ENCODE peak calls at places on chromosomes 1 and 21, in seven cellular contexts. Z is A549, V is astrocyte, T is GM12865, U is lung, M is cardiac muscle cell, B is AG09309. L is an unnamed sample.

GRCh38 chr1:11534846-11535245 is 55.9 kb downstream of the DISP3 start:
- DNase-seq in U (no peak), Z (no peak), T (no peak), V (no peak), B (no peak), M (no peak), L (no peak)

GRCh38 chr1:88730132-88730675 is 46.1 kb downstream of the PKN2 start:
- DNase-seq in M (no peak), V (no peak), Z (no peak), T (no peak), B (no peak), U (no peak), L (no peak)

GRCh38 chr1:156196445-156196844 is 2.5 kb downstream of the SLC25A44 start:
- DNase-seq in U (no peak), Z (no peak), T (no peak), B (no peak), V (no peak), M (no peak), L (no peak)

GRCh38 chr1:28392027-28392652 is 22.6 kb downstream of the PHACTR4 start:
- DNase-seq in T (no peak), Z (peak), B (peak), V (peak), U (no peak), M (peak), L (peak)

GRCh38 chr1:203367051-203367450 is 16.1 kb upstream of the FMOD start:
- DNase-seq in V (no peak), Z (no peak), B (no peak), T (no peak), U (no peak), M (no peak), L (no peak)

GRCh38 chr1:247401310-247402098 is 14.5 kb upstream of the NLRP3 start:
- DNase-seq in T (no peak), Z (no peak), M (no peak), V (no peak), U (no peak), B (no peak), L (no peak)

GRCh38 chr1:23444104-23444533 is 19.6 kb upstream of the TCEA3 start:
- DNase-seq in U (peak), Z (no peak), V (peak), B (peak), M (peak), T (no peak), L (peak)

GRCh38 chr1:238951809-238952208 is 434.6 kb upstream of the CHRM3 start:
- DNase-seq in M (peak), V (peak), T (no peak), U (no peak), B (peak), Z (no peak), L (peak)

GRCh38 chr1:231817813-231818212 is 191.2 kb downstream of the DISC1 start:
- DNase-seq in T (no peak), Z (no peak), V (peak), M (no peak), U (no peak), B (no peak), L (no peak)

GRCh38 chr1:97603776-97604175 is 317.1 kb downstream of the DPYD start:
- DNase-seq in B (peak), M (peak), T (peak), V (peak), U (no peak), Z (no peak), L (no peak)

DNA sequence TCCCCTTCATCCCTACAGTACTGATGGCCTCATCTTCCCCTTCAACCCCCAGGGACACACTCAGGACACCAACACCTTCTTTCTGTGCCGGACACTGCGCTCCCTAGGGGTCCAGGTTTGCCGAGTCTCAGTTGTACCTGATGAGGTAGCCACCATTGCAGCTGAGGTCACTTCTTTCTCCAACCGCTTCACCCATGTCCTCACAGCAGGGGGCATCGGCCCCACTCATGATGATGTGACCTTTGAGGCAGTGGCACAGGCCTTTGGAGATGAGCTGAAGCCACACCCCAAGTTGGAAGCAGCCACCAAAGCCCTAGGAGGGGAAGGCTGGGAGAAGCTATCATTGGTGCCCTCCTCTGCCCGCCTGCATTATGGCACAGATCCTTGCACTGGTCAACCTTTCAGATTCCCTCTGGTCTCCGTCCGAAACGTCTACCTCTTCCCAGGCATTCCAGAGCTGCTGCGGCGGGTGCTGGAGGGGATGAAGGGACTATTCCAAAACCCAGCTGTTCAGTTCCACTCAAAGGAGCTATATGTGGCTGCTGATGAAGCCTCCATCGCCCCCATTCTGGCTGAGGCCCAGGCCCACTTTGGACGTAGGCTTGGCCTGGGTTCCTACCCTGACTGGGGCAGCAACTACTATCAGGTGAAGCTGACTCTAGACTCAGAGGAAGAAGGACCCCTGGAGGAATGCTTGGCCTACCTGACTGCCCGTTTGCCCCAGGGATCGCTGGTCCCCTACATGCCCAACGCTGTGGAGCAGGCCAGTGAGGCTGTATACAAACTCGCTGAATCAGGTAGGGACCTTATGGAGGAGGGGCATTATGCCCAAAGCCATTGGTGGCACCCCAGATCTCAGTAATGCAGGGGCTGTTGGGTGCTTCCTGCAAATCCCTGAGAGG is 5.1 kb upstream of the LENEP start:
- DNase-seq in U (no peak), Z (no peak), B (no peak), M (no peak), V (no peak), T (no peak), L (no peak)
- TF ChIP-seq CTCF in U (no peak), Z (peak), B (no peak), M (no peak), V (no peak), T (no peak), L (no peak)

GRCh38 chr1:180615493-180616290 is 16.1 kb upstream of the XPR1 start:
- DNase-seq in T (no peak), B (no peak), M (no peak), V (no peak), Z (no peak), U (no peak), L (no peak)

GRCh38 chr1:180612591-180612990 is 19.2 kb upstream of the XPR1 start:
- DNase-seq in V (no peak), M (no peak), T (no peak), Z (no peak), B (no peak), U (no peak), L (no peak)

GRCh38 chr1:180617769-180618168 is 14.1 kb upstream of the XPR1 start:
- DNase-seq in U (no peak), Z (no peak), V (no peak), T (no peak), M (no peak), B (no peak), L (no peak)

GRCh38 chr1:180616441-180616840 is 15.4 kb upstream of the XPR1 start:
- DNase-seq in Z (no peak), T (no peak), B (no peak), V (peak), M (peak), U (no peak), L (no peak)

DNA sequence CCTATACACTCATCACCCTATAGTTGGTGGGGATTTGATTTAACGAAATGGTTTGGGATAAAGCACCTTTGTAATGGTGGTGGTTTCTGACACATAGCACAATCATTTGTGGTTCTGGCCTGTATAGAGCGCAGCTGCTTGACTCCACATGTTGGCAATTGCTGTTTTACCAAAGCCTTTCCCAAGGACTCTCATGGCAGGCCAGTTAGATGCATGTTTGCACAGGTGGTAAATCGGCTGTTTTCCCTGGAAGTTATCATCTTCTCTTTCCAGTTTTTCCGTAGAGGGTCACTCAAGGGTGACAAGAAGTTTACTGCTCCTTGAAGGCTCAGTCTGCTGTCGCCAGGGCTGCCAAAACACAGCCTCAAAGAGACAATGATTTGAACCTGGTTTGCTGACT is 17.1 kb upstream of the XPR1 start:
- DNase-seq in B (no peak), M (no peak), T (no peak), U (no peak), Z (no peak), V (peak), L (no peak)
- H3K4me3 ChIP-seq in B (no peak), M (no peak), T (no peak), U (no peak), Z (no peak), V (no peak), L (no peak)

GRCh38 chr1:177429234-177429633 is 258.5 kb downstream of the BRINP2 start:
- DNase-seq in M (no peak), Z (no peak), U (no peak), T (no peak), B (no peak), V (no peak), L (no peak)

GRCh38 chr1:177431123-177431522 is 260.4 kb downstream of the BRINP2 start:
- DNase-seq in M (no peak), Z (no peak), U (no peak), V (no peak), T (no peak), B (no peak), L (no peak)

GRCh38 chr1:177432897-177433296 is 262.1 kb downstream of the BRINP2 start:
- DNase-seq in T (no peak), Z (no peak), B (no peak), M (peak), U (no peak), V (no peak), L (peak)
- TF ChIP-seq CTCF in T (peak), Z (no peak), B (peak), M (no peak), U (no peak), V (peak), L (peak)

DNA sequence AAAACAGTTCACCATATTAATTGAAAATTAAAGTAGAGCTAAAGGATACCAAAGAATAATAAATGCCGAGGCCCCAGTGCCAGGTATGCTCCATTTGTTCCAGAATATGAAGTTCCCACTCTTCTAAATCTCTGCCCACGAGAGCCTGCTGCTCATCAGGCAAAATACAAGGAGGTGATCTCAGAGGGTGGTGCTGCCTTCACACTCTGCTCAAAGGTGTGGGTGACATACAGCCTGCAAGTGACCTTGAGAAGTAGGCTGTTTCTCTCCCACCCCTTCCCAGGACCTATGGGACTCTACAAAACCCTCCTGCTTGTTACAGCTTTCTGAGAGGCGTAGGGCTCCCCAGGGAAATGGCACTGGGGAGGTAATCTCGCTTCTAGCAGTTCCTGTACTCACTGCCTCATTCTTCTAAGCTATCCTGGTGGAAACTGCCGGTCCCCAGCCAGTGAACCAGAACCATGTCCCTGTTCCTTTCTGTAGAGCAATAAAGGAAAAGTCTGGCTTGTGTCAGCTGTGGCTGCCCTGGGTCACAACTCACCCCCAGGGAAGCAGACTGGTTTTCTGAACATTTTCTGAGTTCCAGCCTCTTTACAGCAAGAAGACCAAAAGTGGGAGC is 26.9 kb upstream of the DPT start:
- DNase-seq in M (no peak), B (no peak), T (no peak), Z (no peak), V (no peak), U (no peak), L (no peak)
- H3K4me3 ChIP-seq in M (no peak), B (no peak), T (no peak), Z (no peak), V (no peak), U (no peak), L (no peak)

DNA sequence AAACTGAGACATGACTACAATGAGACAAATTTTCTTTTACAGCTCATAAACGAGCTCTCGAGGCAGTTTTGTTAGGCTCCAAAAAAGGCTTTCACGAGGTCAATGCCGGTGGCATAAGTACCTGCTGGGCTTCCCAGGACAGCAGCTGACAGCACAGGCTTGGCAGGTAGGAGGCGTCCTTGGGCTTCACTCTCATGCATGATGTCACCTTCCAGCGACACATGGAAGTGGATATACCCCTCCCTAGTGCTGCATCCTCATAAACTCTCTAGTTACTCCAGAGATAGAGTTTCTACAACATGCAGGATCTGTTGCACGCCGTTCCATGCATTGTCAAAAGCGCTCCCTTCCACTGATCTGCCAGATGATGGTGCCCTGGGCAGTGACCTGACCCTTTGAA is 112.5 kb upstream of the PAXBP1 start:
- DNase-seq in Z (no peak), V (no peak), B (no peak), M (no peak), T (peak), U (no peak), L (no peak)
- TF ChIP-seq CTCF in Z (no peak), V (no peak), B (no peak), M (no peak), T (no peak), U (no peak), L (no peak)

L was measured in fibroblast of mammary gland.